ENCODE peak calls at places on chromosome 9, in ten cellular contexts. V is Calu3; Y is NAMALWA; P is HT1080; H is brain microvascular endothelial cell; L is CD4-positive, CD25-positive, alpha-beta regulatory T cell; X is cardiac fibroblast; J is AG10803; C is amniotic epithelial cell; K is NCI-H2171. Z is an unnamed sample.

GRCh38 chr9:97510797-97511761 is 9.6 kb downstream of the TMOD1 start:
- DNase-seq in V (no peak), Y (no peak), P (peak), H (peak), L (no peak), X (no peak), J (peak), C (no peak), K (no peak), Z (no peak)

GRCh38 chr9:96218821-96219614 is 83.0 kb downstream of the HSD17B3 start:
- DNase-seq in V (no peak), Y (no peak), P (no peak), H (no peak), L (no peak), X (no peak), J (no peak), C (no peak), K (no peak), Z (no peak)

GRCh38 chr9:38292480-38292879 is 100.0 kb upstream of the ALDH1B1 start:
- DNase-seq in V (no peak), Y (no peak), P (no peak), H (no peak), L (no peak), X (no peak), J (no peak), C (no peak), K (no peak), Z (no peak)

GRCh38 chr9:437066-438015 is 222.7 kb downstream of the DOCK8 start:
- DNase-seq in V (no peak), Y (no peak), P (no peak), H (peak), L (no peak), X (peak), J (peak), C (peak), K (no peak), Z (no peak)

GRCh38 chr9:98590115-98590514 is 118.6 kb downstream of the GABBR2 start:
- DNase-seq in V (no peak), Y (no peak), P (no peak), H (no peak), L (no peak), X (no peak), J (no peak), C (no peak), K (no peak), Z (no peak)

GRCh38 chr9:126707083-126707482 is 93.4 kb downstream of the LMX1B start:
- DNase-seq in V (no peak), Y (no peak), P (no peak), H (no peak), L (no peak), X (no peak), J (no peak), C (no peak), K (no peak), Z (no peak)

GRCh38 chr9:101246691-101247090 is 138.1 kb downstream of the BAAT start:
- DNase-seq in V (no peak), Y (no peak), P (no peak), H (no peak), L (no peak), X (no peak), J (no peak), C (no peak), K (no peak), Z (no peak)

GRCh38 chr9:69771775-69772418 is 12.1 kb upstream of the PTAR1 start:
- DNase-seq in V (no peak), Y (no peak), P (peak), H (peak), L (no peak), X (peak), J (peak), C (peak), K (no peak), Z (no peak)

GRCh38 chr9:130042406-130042930 is 521 bp downstream of the FNBP1 start:
- DNase-seq in V (no peak), Y (peak), P (no peak), H (no peak), L (no peak), X (no peak), J (no peak), C (no peak), K (no peak), Z (peak)

GRCh38 chr9:97237311-97237786 is 70.1 kb upstream of the CCDC180 start:
- DNase-seq in V (no peak), Y (no peak), P (no peak), H (no peak), L (no peak), X (no peak), J (no peak), C (no peak), K (no peak), Z (no peak)

GRCh38 chr9:131120620-131121228 is 4.7 kb upstream of the NUP214 start:
- DNase-seq in V (no peak), Y (no peak), P (no peak), H (no peak), L (no peak), X (no peak), J (no peak), C (no peak), K (no peak), Z (no peak)

GRCh38 chr9:34572628-34573027 is 16.9 kb downstream of the CNTFR start:
- DNase-seq in V (no peak), Y (no peak), P (no peak), H (no peak), L (no peak), X (no peak), J (no peak), C (no peak), K (no peak), Z (no peak)

GRCh38 chr9:106287108-106287631 is 575.8 kb upstream of the ZNF462 start:
- DNase-seq in V (no peak), Y (no peak), P (peak), H (no peak), L (no peak), X (no peak), J (peak), C (peak), K (no peak), Z (no peak)

GRCh38 chr9:108184941-108185340 is 670.8 kb downstream of the ACTL7B start:
- DNase-seq in V (peak), Y (no peak), P (peak), H (peak), L (no peak), X (peak), J (peak), C (peak), K (no peak), Z (no peak)

GRCh38 chr9:96135071-96135825 is 166.7 kb downstream of the HSD17B3 start:
- DNase-seq in V (no peak), Y (no peak), P (no peak), H (no peak), L (no peak), X (peak), J (peak), C (no peak), K (no peak), Z (no peak)

GRCh38 chr9:28203036-28203435 is 629.8 kb upstream of the C9orf72 start:
- DNase-seq in V (no peak), Y (no peak), P (no peak), H (no peak), L (no peak), X (no peak), J (no peak), C (no peak), K (no peak), Z (no peak)

GRCh38 chr9:81804306-81804705 is 115.0 kb upstream of the TLE1 start:
- DNase-seq in V (no peak), Y (no peak), P (no peak), H (peak), L (no peak), X (no peak), J (peak), C (no peak), K (no peak), Z (no peak)

GRCh38 chr9:72361227-72361626 is 3.8 kb downstream of the ZFAND5 start:
- DNase-seq in V (no peak), Y (no peak), P (no peak), H (no peak), L (no peak), X (peak), J (no peak), C (no peak), K (no peak), Z (no peak)

GRCh38 chr9:93173365-93174150 is 10.4 kb upstream of the WNK2 start:
- DNase-seq in V (no peak), Y (no peak), P (no peak), H (no peak), L (no peak), X (peak), J (no peak), C (no peak), K (no peak), Z (no peak)

GRCh38 chr9:135075234-135076142 is 12.0 kb upstream of the OLFM1 start:
- DNase-seq in V (peak), Y (no peak), P (no peak), H (no peak), L (no peak), X (peak), J (peak), C (no peak), K (peak), Z (no peak)